ENCODE peak calls at places on chromosomes 16 and 17, in ten cellular contexts. One of them, this sample, is unnamed.

GRCh38 chr16:68993885-68994284 is 111.6 kb upstream of the HAS3 start:
- DNase-seq in aorta: no peak
- DNase-seq in smooth muscle cell of the brain vasculature: peak
- DNase-seq in activated T-helper 1 cell treated with anti-CD3 and anti-CD28 coated beads, Interleukin-2, amount 50 U/mL, for 16 hours: no peak
- DNase-seq in mesothelial cell of epicardium: no peak
- DNase-seq in dorsolateral prefrontal cortex: no peak
- DNase-seq in T-cell: no peak
- DNase-seq in cardiac fibroblast: peak
- DNase-seq in GM12864: no peak
- DNase-seq in PC-3: peak
- DNase-seq in this sample: peak

GRCh38 chr17:78241277-78242023 is 10.0 kb downstream of the TMEM235 start:
- DNase-seq in aorta: no peak
- DNase-seq in smooth muscle cell of the brain vasculature: no peak
- DNase-seq in activated T-helper 1 cell treated with anti-CD3 and anti-CD28 coated beads, Interleukin-2, amount 50 U/mL, for 16 hours: no peak
- DNase-seq in mesothelial cell of epicardium: no peak
- DNase-seq in dorsolateral prefrontal cortex: peak
- DNase-seq in T-cell: no peak
- DNase-seq in cardiac fibroblast: peak
- DNase-seq in GM12864: no peak
- DNase-seq in PC-3: peak
- DNase-seq in this sample: peak

GRCh38 chr16:64089697-64090096 is 1032.2 kb downstream of the CDH11 start:
- DNase-seq in aorta: no peak
- DNase-seq in smooth muscle cell of the brain vasculature: no peak
- DNase-seq in activated T-helper 1 cell treated with anti-CD3 and anti-CD28 coated beads, Interleukin-2, amount 50 U/mL, for 16 hours: no peak
- DNase-seq in mesothelial cell of epicardium: no peak
- DNase-seq in dorsolateral prefrontal cortex: no peak
- DNase-seq in T-cell: no peak
- DNase-seq in cardiac fibroblast: peak
- DNase-seq in GM12864: no peak
- DNase-seq in PC-3: peak
- DNase-seq in this sample: no peak

GRCh38 chr17:47698749-47699535 is 5.0 kb downstream of the TBKBP1 start:
- DNase-seq in aorta: no peak
- DNase-seq in smooth muscle cell of the brain vasculature: no peak
- DNase-seq in activated T-helper 1 cell treated with anti-CD3 and anti-CD28 coated beads, Interleukin-2, amount 50 U/mL, for 16 hours: peak
- DNase-seq in mesothelial cell of epicardium: no peak
- DNase-seq in dorsolateral prefrontal cortex: peak
- DNase-seq in T-cell: peak
- DNase-seq in cardiac fibroblast: peak
- DNase-seq in GM12864: no peak
- DNase-seq in PC-3: peak
- DNase-seq in this sample: no peak

GRCh38 chr17:77471984-77472836 is 331.4 kb downstream of the SEC14L1 start:
- DNase-seq in aorta: no peak
- DNase-seq in smooth muscle cell of the brain vasculature: peak
- DNase-seq in activated T-helper 1 cell treated with anti-CD3 and anti-CD28 coated beads, Interleukin-2, amount 50 U/mL, for 16 hours: no peak
- DNase-seq in mesothelial cell of epicardium: no peak
- DNase-seq in dorsolateral prefrontal cortex: no peak
- DNase-seq in T-cell: no peak
- DNase-seq in cardiac fibroblast: peak
- DNase-seq in GM12864: no peak
- DNase-seq in PC-3: no peak
- DNase-seq in this sample: no peak

GRCh38 chr16:84061236-84061830 is 18.7 kb upstream of the SLC38A8 start:
- DNase-seq in aorta: no peak
- DNase-seq in smooth muscle cell of the brain vasculature: no peak
- DNase-seq in activated T-helper 1 cell treated with anti-CD3 and anti-CD28 coated beads, Interleukin-2, amount 50 U/mL, for 16 hours: no peak
- DNase-seq in mesothelial cell of epicardium: no peak
- DNase-seq in dorsolateral prefrontal cortex: peak
- DNase-seq in T-cell: no peak
- DNase-seq in cardiac fibroblast: no peak
- DNase-seq in GM12864: no peak
- DNase-seq in PC-3: no peak
- DNase-seq in this sample: no peak

GRCh38 chr17:47267354-47267828 is 13.8 kb downstream of the ITGB3 start:
- DNase-seq in aorta: no peak
- DNase-seq in smooth muscle cell of the brain vasculature: peak
- DNase-seq in activated T-helper 1 cell treated with anti-CD3 and anti-CD28 coated beads, Interleukin-2, amount 50 U/mL, for 16 hours: no peak
- DNase-seq in mesothelial cell of epicardium: no peak
- DNase-seq in dorsolateral prefrontal cortex: no peak
- DNase-seq in T-cell: no peak
- DNase-seq in cardiac fibroblast: peak
- DNase-seq in GM12864: no peak
- DNase-seq in PC-3: peak
- DNase-seq in this sample: no peak

GRCh38 chr17:82034371-82035011 is 3.0 kb downstream of the DCXR start:
- DNase-seq in aorta: no peak
- DNase-seq in smooth muscle cell of the brain vasculature: no peak
- DNase-seq in activated T-helper 1 cell treated with anti-CD3 and anti-CD28 coated beads, Interleukin-2, amount 50 U/mL, for 16 hours: no peak
- DNase-seq in mesothelial cell of epicardium: no peak
- DNase-seq in dorsolateral prefrontal cortex: no peak
- DNase-seq in T-cell: no peak
- DNase-seq in cardiac fibroblast: no peak
- DNase-seq in GM12864: no peak
- DNase-seq in PC-3: no peak
- DNase-seq in this sample: no peak

GRCh38 chr16:68069511-68070248 is 15.5 kb upstream of the NFATC3 start:
- DNase-seq in aorta: no peak
- DNase-seq in smooth muscle cell of the brain vasculature: no peak
- DNase-seq in activated T-helper 1 cell treated with anti-CD3 and anti-CD28 coated beads, Interleukin-2, amount 50 U/mL, for 16 hours: no peak
- DNase-seq in mesothelial cell of epicardium: no peak
- DNase-seq in dorsolateral prefrontal cortex: no peak
- DNase-seq in T-cell: peak
- DNase-seq in cardiac fibroblast: no peak
- DNase-seq in GM12864: no peak
- DNase-seq in PC-3: no peak
- DNase-seq in this sample: no peak